ENCODE peak calls at places on chromosomes 11 and 22, in five cellular contexts. R, T, Y, V and J are unnamed samples.

GRCh38 chr11:128472128-128473110 is 114.9 kb downstream of the ETS1 start:
- DNase-seq in V (no peak), R (peak; percentile 43), T (peak; percentile 92), Y (no peak), J (no peak)

GRCh38 chr11:45982656-45983470 is 60.4 kb downstream of the LARGE2 start:
- DNase-seq in R (no peak), Y (no peak), V (no peak), T (no peak), J (peak; percentile 96)

GRCh38 chr22:48881326-48881980 is 946.2 kb downstream of the BRD1 start:
- DNase-seq in R (no peak), T (no peak), Y (no peak), V (no peak), J (no peak)

GRCh38 chr11:34281256-34281655 is 76.6 kb downstream of the ABTB2 start:
- DNase-seq in R (no peak), T (no peak), Y (no peak), V (no peak), J (no peak)

GRCh38 chr22:37594237-37594636 is 14.3 kb upstream of the LGALS2 start:
- DNase-seq in T (no peak), V (peak; percentile 66), R (no peak), Y (no peak), J (no peak)

GRCh38 chr11:58334708-58335107 is 24.2 kb downstream of the OR5B17 start:
- DNase-seq in T (no peak), Y (no peak), R (no peak), V (peak; percentile 38), J (peak; percentile 30)

GRCh38 chr11:113274708-113275582 is 39.4 kb upstream of the TTC12 start:
- DNase-seq in Y (no peak), V (peak; percentile 11), T (no peak), R (no peak), J (no peak)

GRCh38 chr11:78350646-78351165 is 66.9 kb downstream of the GAB2 start:
- DNase-seq in T (no peak), V (no peak), Y (no peak), R (no peak), J (peak; percentile 79)

GRCh38 chr11:83051760-83052671 is 19.7 kb downstream of the RAB30 start:
- DNase-seq in V (no peak), T (no peak), R (no peak), Y (no peak), J (no peak)

GRCh38 chr22:48236261-48236660 is 1473.8 kb downstream of the TBC1D22A start:
- DNase-seq in R (no peak), V (no peak), T (no peak), Y (no peak), J (no peak)

GRCh38 chr11:66454828-66455227 is 11.9 kb upstream of the PELI3 start:
- DNase-seq in Y (no peak), V (no peak), R (no peak), T (no peak), J (no peak)

GRCh38 chr22:18029686-18030267 is 5.4 kb upstream of the MICAL3 start:
- DNase-seq in R (no peak), V (no peak), T (no peak), Y (no peak), J (no peak)

GRCh38 chr11:103889679-103890078 is 146.8 kb upstream of the DDI1 start:
- DNase-seq in Y (no peak), T (no peak), V (no peak), R (no peak), J (no peak)

GRCh38 chr22:50677493-50678217 is 5.0 kb downstream of the SHANK3 start:
- DNase-seq in R (no peak), Y (no peak), T (no peak), V (no peak), J (no peak)

GRCh38 chr11:45180158-45180887 is 33.9 kb downstream of the PRDM11 start:
- DNase-seq in V (peak; percentile 81), R (no peak), Y (no peak), T (peak; percentile 31), J (peak; percentile 70)

GRCh38 chr22:29625090-29625825 is 21.8 kb downstream of the NF2 start:
- DNase-seq in T (peak; percentile 58), Y (peak; percentile 64), R (no peak), V (peak; percentile 59), J (peak; percentile 76)

GRCh38 chr11:73353422-73353821 is 22.8 kb upstream of the RELT start:
- DNase-seq in Y (no peak), V (no peak), T (no peak), R (no peak), J (no peak)

GRCh38 chr22:46386312-46386711 is 50.8 kb downstream of the TRMU start:
- DNase-seq in V (no peak), R (no peak), T (no peak), Y (no peak), J (no peak)

GRCh38 chr11:11076879-11077278 is 219.0 kb upstream of the ZBED5 start:
- DNase-seq in R (no peak), Y (no peak), V (no peak), T (no peak), J (no peak)

GRCh38 chr22:19892249-19892879 is 37.7 kb upstream of the GNB1L start:
- DNase-seq in T (no peak), Y (no peak), V (no peak), R (peak; percentile 52), J (no peak)

GRCh38 chr11:103998826-103999390 is 37.5 kb upstream of the DDI1 start:
- DNase-seq in Y (no peak), R (no peak), V (no peak), T (no peak), J (no peak)

GRCh38 chr11:119029340-119030028 is 1.2 kb downstream of the SLC37A4 start:
- DNase-seq in T (peak; percentile 28), Y (no peak), V (peak; percentile 61), R (no peak), J (no peak)

GRCh38 chr11:124405611-124406010 is 6.8 kb upstream of the OR8B3 start:
- DNase-seq in T (no peak), Y (no peak), V (no peak), R (no peak), J (no peak)

GRCh38 chr11:73194593-73194992 is 23.5 kb upstream of the P2RY2 start:
- DNase-seq in R (no peak), Y (no peak), T (no peak), V (peak; percentile 49), J (no peak)

GRCh38 chr11:38791346-38791961 is 2193.4 kb upstream of the RAG2 start:
- DNase-seq in Y (no peak), V (peak; percentile 56), R (no peak), T (peak; percentile 60), J (peak; percentile 96)

GRCh38 chr22:38886333-38886732 is 14.3 kb upstream of the CBX6 start:
- DNase-seq in T (no peak), V (no peak), R (no peak), Y (no peak), J (no peak)